ENCODE peak calls at places on chromosome 16, in four cellular contexts. N, R, S and V are unnamed samples.

GRCh38 chr16:84323626-84324025 is 28.9 kb downstream of the WFDC1 start:
- DNase-seq in R (no peak), S (no peak), N (no peak), V (no peak)

GRCh38 chr16:6193718-6194117 is 1096.1 kb upstream of the EEF2KMT start:
- DNase-seq in R (no peak), N (no peak), S (no peak), V (no peak)

GRCh38 chr16:14458576-14458975 is 171.5 kb downstream of the PARN start:
- DNase-seq in S (no peak), R (no peak), N (no peak), V (no peak)

GRCh38 chr16:57016301-57016700 is 26.9 kb downstream of the NLRC5 start:
- DNase-seq in S (no peak), N (no peak), R (no peak), V (no peak)

GRCh38 chr16:68475071-68475470 is 26.8 kb upstream of the SMPD3 start:
- DNase-seq in R (no peak), S (no peak), N (no peak), V (no peak)

GRCh38 chr16:2473425-2473926 is 1.5 kb upstream of the TBC1D24 start:
- DNase-seq in S (no peak), N (no peak), R (no peak), V (no peak)

GRCh38 chr16:12314786-12315185 is 338.3 kb downstream of the SNX29 start:
- DNase-seq in N (no peak), S (no peak), R (no peak), V (no peak)

GRCh38 chr16:3266873-3267537 is 10.6 kb upstream of the MEFV start:
- DNase-seq in S (peak; percentile 57), R (no peak), N (peak; percentile 69), V (peak; percentile 88)

GRCh38 chr16:19294156-19294649 is 8.7 kb downstream of the CLEC19A start:
- DNase-seq in N (no peak), R (no peak), S (no peak), V (no peak)

GRCh38 chr16:26816885-26817571 is 249.7 kb upstream of the C16orf82 start:
- DNase-seq in N (no peak), S (peak; percentile 5), R (no peak), V (no peak)

GRCh38 chr16:56203052-56203451 is 11.8 kb downstream of the GNAO1 start:
- DNase-seq in S (peak; percentile 19), N (no peak), R (no peak), V (no peak)

GRCh38 chr16:3735541-3735940 is 18.2 kb upstream of the TRAP1 start:
- DNase-seq in S (no peak), N (no peak), R (no peak), V (no peak)

GRCh38 chr16:66484453-66485213 is 57.5 kb downstream of the BEAN1 start:
- DNase-seq in S (no peak), R (no peak), N (no peak), V (no peak)

GRCh38 chr16:12459401-12459791 is 344.3 kb downstream of the CPPED1 start:
- DNase-seq in N (no peak), R (no peak), S (no peak), V (no peak)

GRCh38 chr16:20089246-20089965 is 15.7 kb upstream of the GPR139 start:
- DNase-seq in R (no peak), N (no peak), S (no peak), V (no peak)

GRCh38 chr16:82044585-82044911 is 9.5 kb downstream of the HSD17B2 start:
- DNase-seq in R (no peak), N (no peak), S (no peak), V (no peak)

GRCh38 chr16:58256108-58256507 is 38.7 kb downstream of the PRSS54 start:
- DNase-seq in N (no peak), S (no peak), R (no peak), V (no peak)

GRCh38 chr16:8936421-8936820 is 27.3 kb downstream of the USP7 start:
- DNase-seq in N (no peak), R (no peak), S (peak; percentile 53), V (no peak)

GRCh38 chr16:87163637-87164036 is 153.6 kb downstream of the C16orf95 start:
- DNase-seq in R (no peak), S (no peak), N (no peak), V (no peak)

GRCh38 chr16:27232061-27232841 is 28.9 kb downstream of the KDM8 start:
- DNase-seq in R (no peak), S (no peak), N (no peak), V (no peak)

GRCh38 chr16:66639091-66639885 is 34.8 kb downstream of the CMTM3 start:
- DNase-seq in S (no peak), N (no peak), R (no peak), V (no peak)